ENCODE peak calls at places on chromosomes 3 and 15, in five cellular contexts. P, G, A, Q and T are unnamed samples.

GRCh38 chr3:138400651-138401070 is 33.8 kb upstream of the ESYT3 start:
- DNase-seq in P (peak; percentile 40), G (no peak), A (no peak), Q (no peak), T (no peak)

GRCh38 chr3:99023590-99024192 is 122.2 kb upstream of the DCBLD2 start:
- DNase-seq in P (no peak), G (no peak), A (no peak), Q (no peak), T (no peak)

GRCh38 chr3:39407259-39407629 is 724 bp downstream of the RPSA start:
- DNase-seq in P (no peak), G (no peak), A (no peak), Q (no peak), T (no peak)

GRCh38 chr15:101246391-101246790 is 5.5 kb downstream of the CHSY1 start:
- DNase-seq in P (no peak), G (no peak), A (no peak), Q (no peak), T (no peak)

GRCh38 chr15:78314181-78314581 is 14.8 kb upstream of the SKIC8 start:
- DNase-seq in P (peak; percentile 56), G (no peak), A (no peak), Q (no peak), T (no peak)

GRCh38 chr3:40310690-40311089 is 1.2 kb downstream of the EIF1B start:
- DNase-seq in P (no peak), G (no peak), A (no peak), Q (no peak), T (no peak)

GRCh38 chr15:99076555-99077308 is 28.1 kb upstream of the SYNM start:
- DNase-seq in P (peak; percentile 86), G (no peak), A (peak; percentile 48), Q (no peak), T (peak; percentile 68)

GRCh38 chr15:89946681-89947313 is 34.0 kb upstream of the ARPIN start:
- DNase-seq in P (no peak), G (no peak), A (no peak), Q (no peak), T (no peak)

GRCh38 chr3:172213765-172214358 is 174.5 kb downstream of the FNDC3B start:
- DNase-seq in P (no peak), G (no peak), A (no peak), Q (no peak), T (no peak)

GRCh38 chr15:55627730-55628368 is 39.7 kb upstream of the PYGO1 start:
- DNase-seq in P (peak; percentile 90), G (no peak), A (no peak), Q (no peak), T (no peak)

GRCh38 chr15:77650285-77650684 is 17.6 kb upstream of the LINGO1 start:
- DNase-seq in P (no peak), G (no peak), A (no peak), Q (no peak), T (no peak)

GRCh38 chr3:159305017-159305416 is 503.2 kb downstream of the MFSD1 start:
- DNase-seq in P (no peak), G (no peak), A (no peak), Q (no peak), T (no peak)

GRCh38 chr15:57551717-57552677 is 39.7 kb upstream of the MYZAP start:
- DNase-seq in P (peak; percentile 57), G (peak; percentile 36), A (no peak), Q (no peak), T (no peak)

GRCh38 chr3:10205461-10206165 is 40.9 kb downstream of the IRAK2 start:
- DNase-seq in P (no peak), G (no peak), A (no peak), Q (no peak), T (no peak)

GRCh38 chr3:194685723-194686413 is at the start of gene FAM43A:
- DNase-seq in P (peak; percentile 99), G (peak; percentile 92), A (peak; percentile 97), Q (peak; percentile 38), T (peak; percentile 85)

GRCh38 chr3:53071882-53072431 is 26.1 kb upstream of the SFMBT1 start:
- DNase-seq in P (no peak), G (no peak), A (no peak), Q (no peak), T (no peak)

GRCh38 chr3:99475229-99475628 is 163.2 kb upstream of the COL8A1 start:
- DNase-seq in P (no peak), G (no peak), A (no peak), Q (no peak), T (no peak)

GRCh38 chr15:88699861-88700260 is 61.0 kb downstream of the ISG20 start:
- DNase-seq in P (peak; percentile 72), G (no peak), A (no peak), Q (no peak), T (no peak)

GRCh38 chr15:60370105-60370803 is 27.5 kb downstream of the ANXA2 start:
- DNase-seq in P (no peak), G (no peak), A (no peak), Q (no peak), T (no peak)

GRCh38 chr15:100642217-100642949 is 40.0 kb downstream of the ASB7 start:
- DNase-seq in P (no peak), G (no peak), A (no peak), Q (no peak), T (no peak)

GRCh38 chr15:51776952-51777574 is 25.7 kb downstream of the TMOD2 start:
- DNase-seq in P (peak; percentile 90), G (peak; percentile 80), A (peak; percentile 69), Q (peak; percentile 45), T (peak; percentile 75)

GRCh38 chr3:67109651-67110204 is 111.6 kb downstream of the KBTBD8 start:
- DNase-seq in P (no peak), G (no peak), A (no peak), Q (no peak), T (no peak)

GRCh38 chr3:197487911-197488391 is 67.8 kb downstream of the BDH1 start:
- DNase-seq in P (no peak), G (no peak), A (no peak), Q (no peak), T (no peak)

GRCh38 chr15:79740581-79740980 is 156.2 kb downstream of the MTHFS start:
- DNase-seq in P (no peak), G (no peak), A (no peak), Q (no peak), T (no peak)

GRCh38 chr3:144843099-144843498 is 871.5 kb downstream of the DIPK2A start:
- DNase-seq in P (no peak), G (no peak), A (no peak), Q (no peak), T (no peak)
- TF ChIP-seq CTCF in P (no peak), G (no peak), A (no peak), Q (no peak), T (no peak)

DNA sequence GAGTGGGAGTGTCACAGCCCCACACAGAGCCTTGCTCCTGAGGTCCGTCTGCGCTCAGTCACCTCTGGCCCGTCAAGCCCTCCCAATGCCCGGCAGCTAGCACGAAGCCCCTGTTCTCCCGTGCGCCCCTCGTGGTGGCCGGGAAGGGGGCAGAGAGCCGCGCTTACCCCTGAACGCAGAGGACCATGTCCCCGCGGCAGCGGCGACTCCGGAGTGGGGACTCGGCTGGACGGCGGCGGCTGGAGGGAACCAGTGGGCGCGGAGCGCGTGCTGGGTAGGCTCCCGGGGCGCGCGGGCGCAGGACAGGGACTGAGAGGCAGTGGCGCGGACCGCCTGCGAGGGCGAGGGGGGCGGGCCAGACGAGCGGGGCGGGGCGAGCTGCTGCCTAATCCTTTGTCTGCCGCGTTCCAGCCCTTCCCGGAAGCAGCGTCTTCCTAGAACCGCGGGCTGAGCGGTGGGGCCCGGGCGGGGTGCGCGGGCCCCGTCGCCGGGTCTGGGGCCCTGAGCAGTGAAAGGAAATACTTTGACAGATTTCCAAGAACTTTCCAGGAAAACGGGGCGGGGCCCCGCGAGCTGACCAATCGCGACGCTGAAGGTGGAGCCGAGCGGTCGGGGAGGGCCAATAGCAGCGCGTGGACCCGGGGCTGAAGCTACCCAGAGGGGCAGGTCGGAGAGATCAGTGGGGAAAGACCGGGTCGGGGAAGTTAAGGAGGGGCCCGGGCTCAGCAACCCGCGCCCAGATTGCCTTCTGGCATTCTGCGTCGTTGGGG is at the start of gene CISH:
- DNase-seq in P (peak; percentile 99), G (peak; percentile 84), A (peak; percentile 96), Q (peak; percentile 88), T (peak; percentile 94)
- TF ChIP-seq CTCF in P (no peak), G (peak; percentile 61), A (peak; percentile 22), Q (peak; percentile 74), T (no peak)

GRCh38 chr15:48963524-48964113 is at the start of gene SHC4:
- DNase-seq in P (peak; percentile 92), G (no peak), A (peak; percentile 34), Q (no peak), T (peak; percentile 73)
- TF ChIP-seq CTCF in P (no peak), G (no peak), A (no peak), Q (no peak), T (no peak)

GRCh38 chr3:12556723-12557471 is at the start of gene MKRN2:
- DNase-seq in P (peak; percentile 97), G (peak; percentile 86), A (peak; percentile 91), Q (peak; percentile 83), T (peak; percentile 91)

GRCh38 chr3:12556243-12556722 is 604 bp upstream of the MKRN2 start:
- DNase-seq in P (peak; percentile 74), G (no peak), A (no peak), Q (no peak), T (no peak)

GRCh38 chr3:12557472-12558105 is 702 bp downstream of the MKRN2 start:
- DNase-seq in P (no peak), G (no peak), A (no peak), Q (no peak), T (no peak)

GRCh38 chr3:12549971-12550760 is 4.9 kb upstream of the MKRN2OS start:
- DNase-seq in P (no peak), G (no peak), A (no peak), Q (no peak), T (no peak)

GRCh38 chr3:12553921-12554391 is 2.9 kb upstream of the MKRN2 start:
- DNase-seq in P (peak; percentile 85), G (no peak), A (peak; percentile 29), Q (no peak), T (no peak)
- TF ChIP-seq CTCF in P (no peak), G (no peak), A (no peak), Q (no peak), T (no peak)